ENCODE peak calls at places on chromosomes 6 and 20, in nine cellular contexts. C is A673, X is spleen, Y is endodermal cell, H is GM23338, M is DND-41, L is breast epithelium, R is tibial nerve, G is transverse colon. V is an unnamed sample. For H3K4me1, the result is how much of the 10 kb centered on the place peaks cover.

GRCh38 chr6:7053125-7053784 is 54.5 kb upstream of the RREB1 start:
- DNase-seq in X (no peak), L (no peak), H (no peak), M (no peak), G (no peak), R (no peak), Y (peak), C (no peak), V (no peak)

GRCh38 chr6:34438705-34439104 is 12.8 kb upstream of the RPS10 start:
- DNase-seq in H (no peak), R (no peak), X (no peak), L (no peak), C (no peak), M (no peak), G (no peak), Y (no peak), V (no peak)

GRCh38 chr6:14665827-14666724 is 548.5 kb downstream of the CD83 start:
- DNase-seq in L (no peak), G (peak), M (no peak), H (no peak), R (peak), Y (no peak), X (no peak), C (no peak), V (peak)

GRCh38 chr6:84392292-84392691 is 164.8 kb upstream of the CEP162 start:
- DNase-seq in L (no peak), R (no peak), G (no peak), Y (no peak), X (no peak), M (no peak), H (no peak), C (no peak), V (no peak)

GRCh38 chr6:159390384-159390783 is 221.2 kb downstream of the FNDC1 start:
- DNase-seq in X (no peak), R (no peak), G (no peak), C (no peak), L (no peak), H (no peak), M (no peak), Y (no peak), V (no peak)

GRCh38 chr20:11217322-11217989 is 543.7 kb upstream of the JAG1 start:
- DNase-seq in R (no peak), Y (no peak), H (no peak), X (no peak), C (peak), L (no peak), M (no peak), G (no peak), V (no peak)

GRCh38 chr6:119148102-119148824 is 69.8 kb upstream of the FAM184A start:
- DNase-seq in X (no peak), R (no peak), M (peak), C (peak), Y (peak), H (peak), L (no peak), G (no peak), V (peak)

GRCh38 chr6:41643899-41644269 is 5.6 kb downstream of the MDFI start:
- DNase-seq in H (no peak), L (no peak), G (no peak), X (peak), R (no peak), C (no peak), M (no peak), Y (peak), V (no peak)

GRCh38 chr6:169141706-169142705 is 111.6 kb downstream of the THBS2 start:
- DNase-seq in X (peak), H (no peak), C (no peak), L (no peak), G (peak), R (no peak), Y (no peak), M (no peak), V (no peak)

GRCh38 chr6:47061631-47062300 is 19.6 kb upstream of the ADGRF1 start:
- DNase-seq in L (peak), H (no peak), X (no peak), M (no peak), C (no peak), G (peak), Y (no peak), R (no peak), V (peak)

GRCh38 chr20:45300961-45301360 is 5.7 kb upstream of the RBPJL start:
- DNase-seq in M (peak), R (no peak), L (no peak), X (no peak), C (peak), G (no peak), Y (peak), H (peak), V (no peak)

GRCh38 chr6:19311786-19312185 is 525.4 kb upstream of the ID4 start:
- DNase-seq in C (peak), M (no peak), Y (peak), R (no peak), X (no peak), G (no peak), H (peak), L (no peak), V (no peak)

GRCh38 chr6:153872946-153873345 is 166.1 kb upstream of the OPRM1 start:
- DNase-seq in H (no peak), G (no peak), L (no peak), Y (no peak), M (no peak), C (peak), X (no peak), R (no peak), V (no peak)

GRCh38 chr6:149078383-149078782 is 239.1 kb upstream of the TAB2 start:
- DNase-seq in C (no peak), H (no peak), R (no peak), X (no peak), M (no peak), Y (no peak), G (no peak), L (no peak), V (no peak)

GRCh38 chr6:133165235-133165634 is 75.9 kb upstream of the EYA4 start:
- DNase-seq in G (no peak), Y (no peak), M (no peak), H (no peak), C (no peak), R (no peak), L (no peak), X (no peak), V (no peak)

GRCh38 chr6:122798099-122798641 is 9.1 kb downstream of the SMPDL3A start:
- DNase-seq in X (no peak), G (peak), C (no peak), Y (no peak), M (no peak), L (no peak), R (no peak), H (no peak), V (peak)

GRCh38 chr20:33433875-33434274 is 9.7 kb downstream of the SNTA1 start:
- DNase-seq in R (no peak), L (no peak), C (no peak), X (no peak), Y (no peak), M (no peak), H (no peak), G (no peak), V (no peak)

GRCh38 chr20:18662279-18662678 is 74.4 kb downstream of the DTD1 start:
- DNase-seq in X (no peak), C (no peak), H (no peak), Y (no peak), G (no peak), M (no peak), R (no peak), L (no peak), V (no peak)

GRCh38 chr6:107870379-107870778 is 46.3 kb upstream of the SCML4 start:
- DNase-seq in X (no peak), Y (no peak), R (no peak), H (no peak), M (no peak), L (no peak), G (no peak), C (no peak), V (no peak)

GRCh38 chr6:161010418-161010817 is 18.8 kb downstream of the MAP3K4 start:
- DNase-seq in H (no peak), R (no peak), M (no peak), Y (no peak), X (no peak), L (no peak), G (no peak), C (no peak), V (no peak)

GRCh38 chr6:90151827-90152449 is 144.7 kb downstream of the BACH2 start:
- DNase-seq in H (no peak), C (no peak), L (no peak), Y (no peak), G (no peak), M (no peak), R (no peak), X (no peak), V (no peak)
- TF ChIP-seq CTCF in H (no peak), C (no peak), L (no peak), Y (no peak), G (no peak), M (no peak), R (no peak), X (no peak), V (no peak)

GRCh38 chr6:11272491-11273192 is 40.2 kb upstream of the NEDD9 start:
- DNase-seq in L (no peak), Y (no peak), G (no peak), C (no peak), X (no peak), H (no peak), R (no peak), M (no peak), V (no peak)
- H3K4me1 ChIP-seq in L (under half), Y (under half), G (half or more), C (under half), X (under half), H (under half), R (under half), M (under half), V (under half)

GRCh38 chr6:37187321-37188022 is 17.5 kb downstream of the PIM1 start:
- DNase-seq in M (no peak), L (no peak), Y (peak), C (no peak), R (no peak), G (no peak), X (no peak), H (no peak), V (no peak)
- TF ChIP-seq CTCF in M (no peak), L (no peak), Y (no peak), C (no peak), R (no peak), G (no peak), X (no peak), H (no peak), V (no peak)

GRCh38 chr6:31901415-31901952 is 402 bp downstream of the ZBTB12 start:
- DNase-seq in H (peak), L (peak), Y (peak), G (peak), M (peak), R (peak), X (peak), C (peak), V (peak)
- H3K4me1 ChIP-seq in H (under half), L (under half), Y (under half), G (under half), M (under half), R (under half), X (half or more), C (under half), V (under half)

GRCh38 chr20:13222319-13222716 is 1.2 kb downstream of the ISM1 start:
- DNase-seq in H (peak), M (no peak), L (no peak), X (no peak), R (no peak), C (no peak), Y (peak), G (no peak), V (no peak)

GRCh38 chr20:13221313-13221672 is 219 bp downstream of the ISM1 start:
- DNase-seq in G (no peak), X (no peak), H (no peak), C (no peak), M (no peak), Y (no peak), R (no peak), L (no peak), V (no peak)

GRCh38 chr20:13220857-13221297 is at the start of gene ISM1:
- DNase-seq in H (peak), R (no peak), M (peak), Y (peak), X (peak), G (no peak), L (peak), C (peak), V (peak)

GRCh38 chr20:13220194-13220856 is 749 bp upstream of the ISM1 start:
- DNase-seq in X (peak), L (peak), Y (peak), C (peak), H (peak), G (peak), R (peak), M (peak), V (no peak)

DNA sequence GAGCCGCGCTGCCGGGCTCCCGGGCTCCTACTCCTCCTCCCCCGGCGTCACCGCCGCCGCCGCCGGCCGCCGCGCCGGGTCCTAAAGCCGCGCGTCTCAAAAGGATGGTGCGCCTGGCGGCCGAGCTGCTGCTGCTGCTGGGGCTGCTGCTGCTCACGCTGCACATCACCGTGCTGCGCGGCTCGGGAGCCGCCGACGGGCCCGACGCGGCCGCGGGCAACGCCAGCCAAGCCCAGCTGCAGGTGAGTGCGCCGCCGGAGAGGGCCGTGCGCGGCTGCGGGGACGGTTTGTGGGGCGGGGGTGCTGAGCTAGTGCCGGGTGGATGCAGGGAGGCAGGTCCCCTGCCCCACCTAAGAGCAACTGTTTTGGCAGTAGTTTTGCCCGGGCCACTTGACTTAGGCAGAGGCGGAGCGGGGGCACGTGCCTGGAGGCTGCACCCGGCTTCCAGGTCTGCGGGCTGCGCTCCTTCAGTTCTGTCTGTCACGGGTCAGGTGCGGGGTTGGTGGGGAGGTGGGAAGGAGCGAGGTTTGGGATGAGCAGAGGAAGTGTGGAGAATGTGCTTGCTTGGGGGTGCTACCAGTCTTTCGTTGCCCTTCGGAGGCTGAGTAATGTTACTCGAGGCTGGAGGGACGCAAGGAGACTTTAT is 722 bp downstream of the ISM1 start:
- DNase-seq in R (no peak), G (peak), M (peak), L (peak), C (peak), X (peak), H (peak), Y (peak), V (peak)
- TF ChIP-seq CTCF in R (no peak), G (no peak), M (peak), L (no peak), C (no peak), X (no peak), H (no peak), Y (peak), V (no peak)

GRCh38 chr20:47814632-47815415 is 29.5 kb upstream of the SULF2 start:
- DNase-seq in H (no peak), R (no peak), X (peak), M (no peak), L (no peak), Y (no peak), C (no peak), G (no peak), V (no peak)
- H3K4me1 ChIP-seq in H (under half), R (under half), X (under half), M (under half), L (under half), Y (under half), C (under half), G (under half), V (under half)

V was measured in adrenal gland.